ENCODE peak calls at places on chromosomes 12 and 14, in four cellular contexts. I is astrocyte, A is K562, Z is hepatocyte. Y is an unnamed sample.

GRCh38 chr12:116532428-116532827 is 26.8 kb upstream of the MAP1LC3B2 start:
- DNase-seq in I (no peak), A (peak; percentile 25), Z (no peak), Y (no peak)

GRCh38 chr14:64918216-64918615 is 4.0 kb downstream of the CHURC1 start:
- DNase-seq in I (peak; percentile 35), A (no peak), Z (no peak), Y (peak; percentile 53)

GRCh38 chr14:65169351-65169750 is 67.0 kb upstream of the MAX start:
- DNase-seq in I (peak; percentile 60), A (no peak), Z (no peak), Y (peak; percentile 88)

GRCh38 chr12:25376985-25377384 is 126.3 kb upstream of the KRAS start:
- DNase-seq in I (no peak), A (no peak), Z (no peak), Y (no peak)

GRCh38 chr12:93019240-93019910 is 90.3 kb upstream of the EEA1 start:
- DNase-seq in I (no peak), A (no peak), Z (no peak), Y (no peak)

GRCh38 chr14:22007278-22008097 is 333.9 kb upstream of the OR4E1 start:
- DNase-seq in I (no peak), A (no peak), Z (no peak), Y (no peak)

GRCh38 chr12:54018608-54018984 is 9.6 kb upstream of the HOXC6 start:
- DNase-seq in I (no peak), A (peak; percentile 74), Z (no peak), Y (no peak)

GRCh38 chr14:87874676-87875075 is 118.3 kb downstream of the GALC start:
- DNase-seq in I (no peak), A (no peak), Z (no peak), Y (no peak)

GRCh38 chr12:69046372-69046771 is 113.4 kb upstream of the CPM start:
- DNase-seq in I (peak; percentile 22), A (no peak), Z (no peak), Y (no peak)

GRCh38 chr14:81811705-81812269 is 278.1 kb upstream of the SEL1L start:
- DNase-seq in I (no peak), A (no peak), Z (no peak), Y (no peak)

GRCh38 chr12:3313066-3313465 is 177.9 kb upstream of the PRMT8 start:
- DNase-seq in I (peak; percentile 82), A (no peak), Z (no peak), Y (peak; percentile 86)

GRCh38 chr12:75579552-75579951 is 68.1 kb upstream of the KRR1 start:
- DNase-seq in I (no peak), A (no peak), Z (no peak), Y (no peak)

GRCh38 chr12:125183187-125184067 is 118.2 kb downstream of the AACS start:
- DNase-seq in I (peak; percentile 60), A (peak; percentile 90), Z (peak; percentile 89), Y (peak; percentile 74)

GRCh38 chr12:4900327-4900726 is 9.4 kb upstream of the KCNA1 start:
- DNase-seq in I (peak; percentile 69), A (no peak), Z (no peak), Y (peak; percentile 75)

GRCh38 chr12:8687846-8688601 is 9.8 kb upstream of the RIMKLB start:
- DNase-seq in I (peak; percentile 97), A (no peak), Z (peak; percentile 81), Y (peak; percentile 91)

GRCh38 chr12:81450920-81451739 is 308.0 kb downstream of the PPFIA2 start:
- DNase-seq in I (peak; percentile 64), A (peak; percentile 15), Z (peak; percentile 83), Y (peak; percentile 76)

GRCh38 chr12:51910691-51911090 is 3.4 kb downstream of the ACVRL1 start:
- DNase-seq in I (no peak), A (no peak), Z (no peak), Y (no peak)

GRCh38 chr12:106090586-106091411 is 48.0 kb downstream of the NUAK1 start:
- DNase-seq in I (peak; percentile 91), A (no peak), Z (peak; percentile 38), Y (peak; percentile 94)

GRCh38 chr14:49768301-49769121 is 558 bp downstream of the KLHDC2 start:
- DNase-seq in I (peak; percentile 68), A (peak; percentile 46), Z (peak; percentile 80), Y (peak; percentile 67)

GRCh38 chr14:29892327-29892726 is 35.3 kb downstream of the PRKD1 start:
- DNase-seq in I (peak; percentile 8), A (no peak), Z (no peak), Y (peak; percentile 12)

GRCh38 chr14:74601982-74602381 is 10.1 kb downstream of the LTBP2 start:
- DNase-seq in I (no peak), A (peak; percentile 27), Z (peak; percentile 80), Y (no peak)

GRCh38 chr14:74595006-74595735 is 16.9 kb downstream of the LTBP2 start:
- DNase-seq in I (peak; percentile 75), A (no peak), Z (no peak), Y (peak; percentile 85)

GRCh38 chr14:74599946-74600345 is 12.1 kb downstream of the LTBP2 start:
- DNase-seq in I (no peak), A (no peak), Z (no peak), Y (no peak)

GRCh38 chr14:74596747-74597456 is 15.1 kb downstream of the LTBP2 start:
- DNase-seq in I (peak; percentile 51), A (no peak), Z (no peak), Y (peak; percentile 57)

GRCh38 chr14:74599201-74599809 is 12.7 kb downstream of the LTBP2 start:
- DNase-seq in I (no peak), A (no peak), Z (peak; percentile 58), Y (peak; percentile 84)
- H3K79me2 ChIP-seq in I (peaks cover 70% of the 10 kb centered on the region), A (no peaks in the 10 kb centered on the region), Z (no peaks in the 10 kb centered on the region), Y (peaks cover 79% of the 10 kb centered on the region)

GRCh38 chr12:57853864-57854556 is 7.5 kb upstream of the CTDSP2 start:
- DNase-seq in I (no peak), A (no peak), Z (no peak), Y (no peak)

GRCh38 chr12:57851552-57852186 is 5.1 kb upstream of the CTDSP2 start:
- DNase-seq in I (no peak), A (no peak), Z (no peak), Y (no peak)

GRCh38 chr12:57850924-57851323 is 4.4 kb upstream of the CTDSP2 start:
- DNase-seq in I (no peak), A (no peak), Z (no peak), Y (no peak)

GRCh38 chr12:57852195-57852594 is 5.7 kb upstream of the CTDSP2 start:
- DNase-seq in I (no peak), A (no peak), Z (no peak), Y (no peak)

DNA sequence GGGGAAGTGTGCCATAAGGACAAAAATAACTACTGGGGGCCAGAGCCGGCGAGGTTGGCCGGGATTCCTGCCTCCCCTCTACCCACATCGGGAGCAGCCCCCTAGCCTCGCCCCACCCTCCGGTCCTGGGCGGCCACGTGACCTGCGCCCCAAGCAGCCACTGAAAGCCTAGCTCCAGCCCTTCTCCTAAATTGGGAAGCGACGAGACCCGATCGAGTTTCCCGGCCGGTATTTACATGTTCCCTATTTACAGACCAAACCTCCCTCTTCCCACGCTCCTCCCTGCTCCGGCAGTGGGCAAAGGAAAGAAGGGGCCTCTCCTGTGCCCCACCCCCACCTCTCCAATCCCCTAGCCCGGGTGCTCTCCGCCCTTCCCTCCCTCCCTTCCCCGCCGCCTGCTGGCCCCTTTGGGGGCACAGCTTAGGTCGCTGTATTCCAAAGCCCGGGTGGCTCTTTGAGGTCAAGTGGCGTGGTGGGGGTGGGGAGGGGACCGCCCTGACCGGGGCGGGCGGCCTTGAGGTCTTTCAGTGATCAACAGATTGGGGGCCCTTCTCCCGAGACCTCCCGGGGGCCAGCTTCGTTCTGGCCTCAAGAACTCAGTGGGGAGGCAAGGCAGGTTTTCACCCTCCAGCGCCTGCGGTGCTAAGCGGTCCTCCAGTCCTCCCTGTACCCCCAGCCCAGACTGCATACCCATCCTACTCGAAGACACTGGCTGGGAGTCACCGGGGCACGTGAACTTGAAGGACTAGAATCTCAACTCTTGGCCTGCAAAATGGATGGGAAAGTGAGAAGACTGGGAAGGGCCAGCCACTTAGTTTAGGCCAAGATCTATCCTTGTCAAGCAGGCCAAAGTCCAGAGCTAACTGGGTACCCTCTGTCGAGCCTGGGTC is 6.3 kb upstream of the CTDSP2 start:
- DNase-seq in I (no peak), A (peak; percentile 38), Z (peak; percentile 78), Y (no peak)
- TF ChIP-seq CTCF in I (no peak), A (peak; percentile 6), Z (no peak), Y (peak; percentile 9)

GRCh38 chr14:56812364-56813103 is 2.3 kb upstream of the OTX2 start:
- DNase-seq in I (no peak), A (no peak), Z (no peak), Y (no peak)

GRCh38 chr14:56813143-56813551 is 2.9 kb upstream of the OTX2 start:
- DNase-seq in I (no peak), A (no peak), Z (no peak), Y (no peak)

GRCh38 chr14:56810850-56811595 is 744 bp upstream of the OTX2 start:
- DNase-seq in I (no peak), A (no peak), Z (no peak), Y (no peak)

GRCh38 chr14:56810341-56810740 is at the start of gene OTX2:
- DNase-seq in I (no peak), A (no peak), Z (no peak), Y (no peak)

DNA sequence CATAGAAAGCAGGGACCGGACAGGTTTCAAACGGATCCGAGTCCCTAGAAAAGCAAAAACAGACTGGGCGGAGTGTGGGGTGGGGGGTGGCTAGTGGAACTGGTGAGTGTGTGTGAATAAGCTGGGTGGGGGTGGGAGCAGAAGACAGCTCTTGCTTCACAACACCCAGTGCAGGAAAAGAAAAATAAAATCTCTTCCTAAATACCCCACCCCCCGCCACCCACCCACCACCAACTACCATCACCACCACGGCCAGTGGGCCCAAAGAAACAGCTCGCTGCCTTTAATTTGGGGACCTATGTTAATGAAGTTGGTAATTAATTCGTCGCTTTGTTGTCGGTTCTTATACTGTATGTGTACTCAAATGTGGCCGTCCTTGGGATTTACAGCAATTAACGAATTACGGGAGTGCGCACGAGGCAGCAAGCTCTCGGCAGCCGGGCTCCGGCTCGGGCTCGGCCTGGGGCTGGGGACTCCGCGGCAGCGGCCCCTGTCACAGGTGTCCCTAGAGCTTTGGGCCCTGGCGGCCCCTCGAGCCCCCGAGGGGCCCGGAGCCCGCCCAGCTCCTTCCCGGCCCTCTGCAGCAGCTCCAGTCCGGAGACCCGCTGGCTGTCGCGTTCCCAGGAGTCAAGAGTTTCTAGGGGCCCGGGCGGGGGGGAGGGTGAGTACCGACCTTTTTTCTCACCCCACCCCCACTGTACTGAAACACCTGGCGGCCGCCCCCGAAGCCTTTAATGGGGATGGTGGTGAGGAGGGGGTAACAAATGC is 1.5 kb upstream of the OTX2 start:
- DNase-seq in I (no peak), A (no peak), Z (no peak), Y (no peak)
- TF ChIP-seq EZH2 in I (peak; percentile 39), A (no peak), Z (peak; percentile 79), Y (no peak)

GRCh38 chr12:15699886-15700285 is 89.3 kb downstream of the EPS8 start:
- DNase-seq in I (no peak), A (no peak), Z (no peak), Y (no peak)

GRCh38 chr12:15698377-15698867 is 90.8 kb downstream of the EPS8 start:
- DNase-seq in I (no peak), A (no peak), Z (no peak), Y (no peak)

GRCh38 chr12:15701212-15701611 is 88.0 kb downstream of the EPS8 start:
- DNase-seq in I (peak; percentile 57), A (no peak), Z (no peak), Y (peak; percentile 59)

GRCh38 chr12:15701721-15702156 is 87.4 kb downstream of the EPS8 start:
- DNase-seq in I (peak; percentile 69), A (no peak), Z (no peak), Y (peak; percentile 67)

DNA sequence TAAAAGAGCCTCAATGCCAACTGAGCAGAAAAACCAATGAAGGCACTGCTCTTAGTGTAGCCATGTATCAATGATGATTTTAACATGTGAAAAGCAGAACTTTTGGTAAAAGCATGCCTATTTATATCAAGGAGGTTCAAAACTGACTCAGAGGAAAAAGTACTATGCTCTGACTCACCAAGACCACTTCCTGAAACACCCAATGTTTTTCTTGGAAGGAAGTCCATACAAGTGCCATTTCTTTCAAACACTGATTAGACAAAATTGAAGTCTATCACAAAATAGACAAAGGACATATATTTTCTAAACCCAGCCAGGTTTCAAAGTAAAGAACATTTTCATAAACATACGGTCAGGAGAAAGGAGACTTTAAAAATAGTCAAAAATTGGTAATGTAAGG is 88.6 kb downstream of the EPS8 start:
- DNase-seq in I (peak; percentile 96), A (no peak), Z (no peak), Y (peak; percentile 97)
- H3K79me2 ChIP-seq in I (peaks cover 66% of the 10 kb centered on the region), A (no peaks in the 10 kb centered on the region), Z (peaks cover 63% of the 10 kb centered on the region), Y (peaks cover 52% of the 10 kb centered on the region)